ENCODE peak calls at places on chromosomes 3 and 15, in six cellular contexts. One of them, this sample, is unnamed.

GRCh38 chr3:4828279-4829030 is 150.8 kb upstream of the BHLHE40 start:
- DNase-seq in heart right ventricle: no peak
- DNase-seq in substantia nigra: no peak
- DNase-seq in fibroblast of the aortic adventitia: peak; percentile 91
- DNase-seq in fibroblast of the conjunctiva: no peak
- DNase-seq in left ventricle myocardium inferior: peak; percentile 33
- DNase-seq in this sample: no peak

GRCh38 chr15:22979699-22980188 is 424 bp downstream of the CYFIP1 start:
- DNase-seq in heart right ventricle: peak; percentile 41
- DNase-seq in substantia nigra: no peak
- DNase-seq in fibroblast of the aortic adventitia: peak; percentile 49
- DNase-seq in fibroblast of the conjunctiva: no peak
- DNase-seq in left ventricle myocardium inferior: no peak
- DNase-seq in this sample: no peak

GRCh38 chr3:107025961-107026360 is 351.3 kb upstream of the CCDC54 start:
- DNase-seq in heart right ventricle: no peak
- DNase-seq in substantia nigra: peak; percentile 11
- DNase-seq in fibroblast of the aortic adventitia: no peak
- DNase-seq in fibroblast of the conjunctiva: no peak
- DNase-seq in left ventricle myocardium inferior: no peak
- DNase-seq in this sample: no peak

GRCh38 chr15:60673918-60674558 is 195.1 kb upstream of the ICE2 start:
- DNase-seq in heart right ventricle: no peak
- DNase-seq in substantia nigra: no peak
- DNase-seq in fibroblast of the aortic adventitia: peak; percentile 93
- DNase-seq in fibroblast of the conjunctiva: peak; percentile 90
- DNase-seq in left ventricle myocardium inferior: no peak
- DNase-seq in this sample: no peak

GRCh38 chr3:14177580-14178246 is 688 bp downstream of the XPC start:
- DNase-seq in heart right ventricle: no peak
- DNase-seq in substantia nigra: peak; percentile 38
- DNase-seq in fibroblast of the aortic adventitia: peak; percentile 12
- DNase-seq in fibroblast of the conjunctiva: no peak
- DNase-seq in left ventricle myocardium inferior: no peak
- DNase-seq in this sample: peak; percentile 34

GRCh38 chr3:8822141-8822540 is 52.7 kb upstream of the OXTR start:
- DNase-seq in heart right ventricle: no peak
- DNase-seq in substantia nigra: no peak
- DNase-seq in fibroblast of the aortic adventitia: peak; percentile 68
- DNase-seq in fibroblast of the conjunctiva: peak; percentile 41
- DNase-seq in left ventricle myocardium inferior: no peak
- DNase-seq in this sample: no peak

GRCh38 chr3:184261270-184262165 is at the start of gene CAMK2N2:
- DNase-seq in heart right ventricle: peak; percentile 51
- DNase-seq in substantia nigra: peak; percentile 67
- DNase-seq in fibroblast of the aortic adventitia: peak; percentile 18
- DNase-seq in fibroblast of the conjunctiva: no peak
- DNase-seq in left ventricle myocardium inferior: peak; percentile 46
- DNase-seq in this sample: peak; percentile 42

GRCh38 chr15:38557855-38558713 is 6.5 kb downstream of the RASGRP1 start:
- DNase-seq in heart right ventricle: no peak
- DNase-seq in substantia nigra: no peak
- DNase-seq in fibroblast of the aortic adventitia: no peak
- DNase-seq in fibroblast of the conjunctiva: no peak
- DNase-seq in left ventricle myocardium inferior: no peak
- DNase-seq in this sample: no peak

GRCh38 chr3:105611304-105612192 is 244.8 kb downstream of the ALCAM start:
- DNase-seq in heart right ventricle: no peak
- DNase-seq in substantia nigra: no peak
- DNase-seq in fibroblast of the aortic adventitia: peak; percentile 6
- DNase-seq in fibroblast of the conjunctiva: no peak
- DNase-seq in left ventricle myocardium inferior: no peak
- DNase-seq in this sample: no peak

GRCh38 chr3:133455960-133456359 is 56.1 kb downstream of the BFSP2 start:
- DNase-seq in heart right ventricle: no peak
- DNase-seq in substantia nigra: no peak
- DNase-seq in fibroblast of the aortic adventitia: no peak
- DNase-seq in fibroblast of the conjunctiva: no peak
- DNase-seq in left ventricle myocardium inferior: no peak
- DNase-seq in this sample: no peak

GRCh38 chr3:131957980-131958379 is 76.8 kb downstream of the CPNE4 start:
- DNase-seq in heart right ventricle: no peak
- DNase-seq in substantia nigra: no peak
- DNase-seq in fibroblast of the aortic adventitia: no peak
- DNase-seq in fibroblast of the conjunctiva: no peak
- DNase-seq in left ventricle myocardium inferior: no peak
- DNase-seq in this sample: no peak

GRCh38 chr15:20341901-20342605 is 199.5 kb downstream of the GOLGA6L6 start:
- DNase-seq in heart right ventricle: peak; percentile 83
- DNase-seq in substantia nigra: no peak
- DNase-seq in fibroblast of the aortic adventitia: no peak
- DNase-seq in fibroblast of the conjunctiva: no peak
- DNase-seq in left ventricle myocardium inferior: peak; percentile 76
- DNase-seq in this sample: no peak

GRCh38 chr3:21273256-21273999 is 477.6 kb downstream of the ZNF385D start:
- DNase-seq in heart right ventricle: no peak
- DNase-seq in substantia nigra: no peak
- DNase-seq in fibroblast of the aortic adventitia: peak; percentile 86
- DNase-seq in fibroblast of the conjunctiva: no peak
- DNase-seq in left ventricle myocardium inferior: no peak
- DNase-seq in this sample: no peak

GRCh38 chr3:64345351-64345750 is 120.1 kb upstream of the PRICKLE2 start:
- DNase-seq in heart right ventricle: no peak
- DNase-seq in substantia nigra: no peak
- DNase-seq in fibroblast of the aortic adventitia: peak; percentile 97
- DNase-seq in fibroblast of the conjunctiva: peak; percentile 82
- DNase-seq in left ventricle myocardium inferior: no peak
- DNase-seq in this sample: no peak